ENCODE peak calls at places on chromosomes 3 and 15, in six cellular contexts. One of them, this sample, is unnamed.

GRCh38 chr3:195768831-195769303 is 42.9 kb downstream of the MUC4 start:
- DNase-seq in H9: no peak
- DNase-seq in uterus: no peak
- DNase-seq in T-helper 9 cell: no peak
- DNase-seq in activated T-cell treated with anti-CD3 and anti-CD28 coated beads for 24 hours: no peak
- DNase-seq in AG04450: no peak
- DNase-seq in this sample: no peak

GRCh38 chr15:61128343-61128742 is 100.8 kb downstream of the RORA start:
- DNase-seq in uterus: no peak
- DNase-seq in AG04450: no peak
- DNase-seq in H9: no peak
- DNase-seq in activated T-cell treated with anti-CD3 and anti-CD28 coated beads for 24 hours: no peak
- DNase-seq in T-helper 9 cell: no peak
- DNase-seq in this sample: no peak

GRCh38 chr3:108705045-108705444 is 52.2 kb downstream of the RETNLB start:
- DNase-seq in AG04450: no peak
- DNase-seq in H9: no peak
- DNase-seq in uterus: no peak
- DNase-seq in activated T-cell treated with anti-CD3 and anti-CD28 coated beads for 24 hours: no peak
- DNase-seq in T-helper 9 cell: no peak
- DNase-seq in this sample: no peak

GRCh38 chr3:47647550-47647949 is 68.9 kb upstream of the CSPG5 start:
- DNase-seq in H9: no peak
- DNase-seq in AG04450: no peak
- DNase-seq in activated T-cell treated with anti-CD3 and anti-CD28 coated beads for 24 hours: no peak
- DNase-seq in uterus: no peak
- DNase-seq in T-helper 9 cell: no peak
- DNase-seq in this sample: no peak

GRCh38 chr3:10303105-10303504 is 10.4 kb upstream of the GHRL start:
- DNase-seq in activated T-cell treated with anti-CD3 and anti-CD28 coated beads for 24 hours: no peak
- DNase-seq in T-helper 9 cell: no peak
- DNase-seq in H9: no peak
- DNase-seq in uterus: no peak
- DNase-seq in AG04450: no peak
- DNase-seq in this sample: no peak

GRCh38 chr3:141147657-141148056 is 84.0 kb upstream of the PXYLP1 start:
- DNase-seq in AG04450: no peak
- DNase-seq in activated T-cell treated with anti-CD3 and anti-CD28 coated beads for 24 hours: no peak
- DNase-seq in H9: no peak
- DNase-seq in uterus: no peak
- DNase-seq in T-helper 9 cell: no peak
- DNase-seq in this sample: no peak

GRCh38 chr15:27176785-27177406 is 205.9 kb downstream of the GABRG3 start:
- DNase-seq in activated T-cell treated with anti-CD3 and anti-CD28 coated beads for 24 hours: no peak
- DNase-seq in AG04450: no peak
- DNase-seq in H9: no peak
- DNase-seq in uterus: no peak
- DNase-seq in T-helper 9 cell: no peak
- DNase-seq in this sample: no peak

GRCh38 chr15:98439523-98439942 is 208.8 kb upstream of the IGF1R start:
- DNase-seq in H9: no peak
- DNase-seq in uterus: no peak
- DNase-seq in T-helper 9 cell: no peak
- DNase-seq in activated T-cell treated with anti-CD3 and anti-CD28 coated beads for 24 hours: no peak
- DNase-seq in AG04450: no peak
- DNase-seq in this sample: no peak

GRCh38 chr3:117660941-117661635 is 951.5 kb downstream of the TUSC7 start:
- DNase-seq in activated T-cell treated with anti-CD3 and anti-CD28 coated beads for 24 hours: no peak
- DNase-seq in T-helper 9 cell: no peak
- DNase-seq in H9: no peak
- DNase-seq in AG04450: peak
- DNase-seq in uterus: no peak
- DNase-seq in this sample: no peak

GRCh38 chr3:55629432-55629831 is 142.3 kb upstream of the WNT5A start:
- DNase-seq in T-helper 9 cell: no peak
- DNase-seq in H9: no peak
- DNase-seq in AG04450: no peak
- DNase-seq in uterus: no peak
- DNase-seq in activated T-cell treated with anti-CD3 and anti-CD28 coated beads for 24 hours: no peak
- DNase-seq in this sample: no peak

GRCh38 chr15:73849641-73850040 is 23.7 kb upstream of the TBC1D21 start:
- DNase-seq in uterus: no peak
- DNase-seq in H9: no peak
- DNase-seq in activated T-cell treated with anti-CD3 and anti-CD28 coated beads for 24 hours: no peak
- DNase-seq in AG04450: no peak
- DNase-seq in T-helper 9 cell: no peak
- DNase-seq in this sample: no peak

GRCh38 chr3:124831631-124832184 is 55.5 kb downstream of the ITGB5 start:
- DNase-seq in AG04450: no peak
- DNase-seq in H9: no peak
- DNase-seq in activated T-cell treated with anti-CD3 and anti-CD28 coated beads for 24 hours: no peak
- DNase-seq in uterus: no peak
- DNase-seq in T-helper 9 cell: no peak
- DNase-seq in this sample: no peak

GRCh38 chr3:181712505-181713299 is 977 bp downstream of the SOX2 start:
- DNase-seq in H9: no peak
- DNase-seq in T-helper 9 cell: no peak
- DNase-seq in AG04450: no peak
- DNase-seq in activated T-cell treated with anti-CD3 and anti-CD28 coated beads for 24 hours: no peak
- DNase-seq in uterus: no peak
- DNase-seq in this sample: no peak

GRCh38 chr15:39358441-39359041 is 222.3 kb upstream of the THBS1 start:
- DNase-seq in activated T-cell treated with anti-CD3 and anti-CD28 coated beads for 24 hours: no peak
- DNase-seq in uterus: peak
- DNase-seq in T-helper 9 cell: no peak
- DNase-seq in AG04450: peak
- DNase-seq in H9: no peak
- DNase-seq in this sample: no peak

GRCh38 chr15:80695099-80695910 is at the start of gene ABHD17C:
- DNase-seq in activated T-cell treated with anti-CD3 and anti-CD28 coated beads for 24 hours: peak
- DNase-seq in H9: peak
- DNase-seq in uterus: peak
- DNase-seq in T-helper 9 cell: no peak
- DNase-seq in AG04450: no peak
- DNase-seq in this sample: no peak

This sample was measured in effector memory CD4-positive, alpha-beta T cell.